ENCODE peak calls at places on chromosomes 11 and 22, in seven cellular contexts. One of them, this sample, is unnamed.

GRCh38 chr11:102323542-102324261 is 6.4 kb downstream of the BIRC3 start:
- DNase-seq in lower lobe of right lung: no peak
- DNase-seq in endothelial cell of umbilical vein: no peak
- DNase-seq in pancreas: no peak
- DNase-seq in stomach: no peak
- DNase-seq in A549: no peak
- DNase-seq in NB4: no peak
- DNase-seq in this sample: peak; percentile 34

GRCh38 chr22:21778705-21779363 is 43.2 kb upstream of the YPEL1 start:
- DNase-seq in pancreas: no peak
- DNase-seq in endothelial cell of umbilical vein: no peak
- DNase-seq in stomach: peak; percentile 17
- DNase-seq in A549: no peak
- DNase-seq in lower lobe of right lung: no peak
- DNase-seq in NB4: no peak
- DNase-seq in this sample: peak; percentile 72

GRCh38 chr11:46559815-46560214 is 34.0 kb downstream of the AMBRA1 start:
- DNase-seq in pancreas: no peak
- DNase-seq in A549: no peak
- DNase-seq in NB4: no peak
- DNase-seq in lower lobe of right lung: no peak
- DNase-seq in endothelial cell of umbilical vein: no peak
- DNase-seq in stomach: no peak
- DNase-seq in this sample: no peak

GRCh38 chr11:65591939-65592814 is 3.4 kb downstream of the KCNK7 start:
- DNase-seq in lower lobe of right lung: no peak
- DNase-seq in NB4: no peak
- DNase-seq in A549: no peak
- DNase-seq in stomach: peak; percentile 52
- DNase-seq in pancreas: peak; percentile 81
- DNase-seq in endothelial cell of umbilical vein: peak; percentile 72
- DNase-seq in this sample: no peak

GRCh38 chr11:13110929-13111812 is 102.1 kb downstream of the RASSF10 start:
- DNase-seq in endothelial cell of umbilical vein: peak; percentile 95
- DNase-seq in A549: peak; percentile 51
- DNase-seq in lower lobe of right lung: no peak
- DNase-seq in pancreas: no peak
- DNase-seq in NB4: no peak
- DNase-seq in stomach: no peak
- DNase-seq in this sample: no peak

GRCh38 chr11:47010192-47010591 is 73.6 kb downstream of the CSTPP1 start:
- DNase-seq in NB4: no peak
- DNase-seq in A549: no peak
- DNase-seq in endothelial cell of umbilical vein: no peak
- DNase-seq in lower lobe of right lung: no peak
- DNase-seq in pancreas: no peak
- DNase-seq in stomach: no peak
- DNase-seq in this sample: no peak

GRCh38 chr11:31780078-31780971 is 30.8 kb downstream of the PAX6 start:
- DNase-seq in lower lobe of right lung: no peak
- DNase-seq in NB4: no peak
- DNase-seq in stomach: no peak
- DNase-seq in pancreas: no peak
- DNase-seq in A549: no peak
- DNase-seq in endothelial cell of umbilical vein: no peak
- DNase-seq in this sample: no peak

GRCh38 chr11:39209966-39210365 is 2249.5 kb downstream of the LRRC4C start:
- DNase-seq in lower lobe of right lung: no peak
- DNase-seq in pancreas: no peak
- DNase-seq in stomach: no peak
- DNase-seq in A549: no peak
- DNase-seq in endothelial cell of umbilical vein: no peak
- DNase-seq in NB4: no peak
- DNase-seq in this sample: no peak

GRCh38 chr11:48384670-48385069 is 18.4 kb upstream of the OR4C5 start:
- DNase-seq in endothelial cell of umbilical vein: no peak
- DNase-seq in A549: no peak
- DNase-seq in pancreas: no peak
- DNase-seq in NB4: peak; percentile 13
- DNase-seq in stomach: no peak
- DNase-seq in lower lobe of right lung: no peak
- DNase-seq in this sample: no peak

GRCh38 chr22:23282089-23282501 is 101.8 kb downstream of the BCR start:
- DNase-seq in pancreas: no peak
- DNase-seq in stomach: peak; percentile 81
- DNase-seq in lower lobe of right lung: peak; percentile 91
- DNase-seq in A549: peak; percentile 35
- DNase-seq in endothelial cell of umbilical vein: peak; percentile 90
- DNase-seq in NB4: no peak
- DNase-seq in this sample: no peak

GRCh38 chr11:63641727-63642126 is 27.5 kb upstream of the PLAAT3 start:
- DNase-seq in A549: no peak
- DNase-seq in pancreas: no peak
- DNase-seq in lower lobe of right lung: no peak
- DNase-seq in stomach: no peak
- DNase-seq in NB4: no peak
- DNase-seq in endothelial cell of umbilical vein: peak; percentile 17
- DNase-seq in this sample: peak; percentile 11

GRCh38 chr11:35376613-35377012 is 42.7 kb downstream of the SLC1A2 start:
- DNase-seq in pancreas: no peak
- DNase-seq in lower lobe of right lung: no peak
- DNase-seq in endothelial cell of umbilical vein: peak; percentile 2
- DNase-seq in stomach: no peak
- DNase-seq in NB4: no peak
- DNase-seq in A549: no peak
- DNase-seq in this sample: no peak

GRCh38 chr22:20258584-20259335 is 9.4 kb downstream of the RTN4R start:
- DNase-seq in stomach: no peak
- DNase-seq in lower lobe of right lung: no peak
- DNase-seq in NB4: no peak
- DNase-seq in pancreas: no peak
- DNase-seq in A549: no peak
- DNase-seq in endothelial cell of umbilical vein: no peak
- DNase-seq in this sample: no peak

GRCh38 chr11:69702769-69703510 is 882 bp downstream of the FGF19 start:
- DNase-seq in stomach: no peak
- DNase-seq in NB4: no peak
- DNase-seq in A549: no peak
- DNase-seq in pancreas: no peak
- DNase-seq in lower lobe of right lung: no peak
- DNase-seq in endothelial cell of umbilical vein: no peak
- DNase-seq in this sample: no peak

GRCh38 chr11:65182258-65183170 is 786 bp downstream of the CAPN1 start:
- DNase-seq in NB4: no peak
- DNase-seq in pancreas: peak; percentile 83
- DNase-seq in lower lobe of right lung: peak; percentile 66
- DNase-seq in A549: no peak
- DNase-seq in stomach: peak; percentile 61
- DNase-seq in endothelial cell of umbilical vein: peak; percentile 28
- DNase-seq in this sample: no peak

DNA sequence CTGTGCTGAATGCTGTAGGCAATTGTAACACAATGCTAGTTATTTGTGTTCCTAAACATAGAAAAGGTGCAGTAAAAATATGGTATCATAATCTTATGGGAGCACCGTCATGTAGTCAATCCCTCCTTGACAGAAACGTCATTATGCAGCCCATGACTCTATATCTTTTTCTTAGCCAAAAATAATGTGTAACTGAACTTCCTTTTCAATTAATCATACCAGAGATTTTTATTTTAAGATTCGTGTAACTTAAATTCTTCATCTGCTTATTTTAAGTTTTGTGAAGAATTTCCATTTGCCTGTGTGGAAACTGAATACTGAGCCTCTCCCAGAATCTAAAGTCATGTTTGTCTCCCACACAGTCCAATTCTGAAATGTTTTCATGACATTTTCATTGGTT is 699.2 kb downstream of the KCNA4 start:
- DNase-seq in lower lobe of right lung: no peak
- DNase-seq in endothelial cell of umbilical vein: no peak
- DNase-seq in pancreas: no peak
- DNase-seq in A549: no peak
- DNase-seq in stomach: no peak
- DNase-seq in NB4: no peak
- DNase-seq in this sample: no peak
- H3K4me3 ChIP-seq in lower lobe of right lung: no peak overlapping the region
- H3K4me3 ChIP-seq in endothelial cell of umbilical vein: no peak overlapping the region
- H3K4me3 ChIP-seq in pancreas: no peak overlapping the region
- H3K4me3 ChIP-seq in A549: no peak overlapping the region
- H3K4me3 ChIP-seq in stomach: no peak overlapping the region
- H3K4me3 ChIP-seq in NB4: no peak overlapping the region
- H3K4me3 ChIP-seq in this sample: no peak overlapping the region

GRCh38 chr11:72752088-72752914 is at the start of gene ARAP1:
- DNase-seq in endothelial cell of umbilical vein: peak; percentile 64
- DNase-seq in stomach: peak; percentile 69
- DNase-seq in lower lobe of right lung: peak; percentile 85
- DNase-seq in A549: peak; percentile 91
- DNase-seq in pancreas: peak; percentile 88
- DNase-seq in NB4: peak; percentile 83
- DNase-seq in this sample: no peak
- TF ChIP-seq CTCF in endothelial cell of umbilical vein: no peak
- TF ChIP-seq CTCF in stomach: no peak
- TF ChIP-seq CTCF in lower lobe of right lung: no peak
- TF ChIP-seq CTCF in A549: no peak
- TF ChIP-seq CTCF in pancreas: no peak
- TF ChIP-seq CTCF in NB4: no peak
- TF ChIP-seq CTCF in this sample: no peak

GRCh38 chr11:7911011-7911410 is 20.1 kb downstream of the OR10A6 start:
- DNase-seq in NB4: no peak
- DNase-seq in lower lobe of right lung: no peak
- DNase-seq in endothelial cell of umbilical vein: no peak
- DNase-seq in stomach: no peak
- DNase-seq in A549: no peak
- DNase-seq in pancreas: no peak
- DNase-seq in this sample: no peak
- H3K4me3 ChIP-seq in NB4: no peak overlapping the region
- H3K4me3 ChIP-seq in lower lobe of right lung: no peak overlapping the region
- H3K4me3 ChIP-seq in endothelial cell of umbilical vein: no peak overlapping the region
- H3K4me3 ChIP-seq in stomach: no peak overlapping the region
- H3K4me3 ChIP-seq in A549: no peak overlapping the region
- H3K4me3 ChIP-seq in pancreas: no peak overlapping the region
- H3K4me3 ChIP-seq in this sample: no peak overlapping the region

GRCh38 chr11:118263694-118264567 is at the start of gene MPZL2:
- DNase-seq in NB4: peak; percentile 8
- DNase-seq in stomach: peak; percentile 85
- DNase-seq in lower lobe of right lung: peak; percentile 76
- DNase-seq in pancreas: peak; percentile 84
- DNase-seq in endothelial cell of umbilical vein: peak; percentile 57
- DNase-seq in A549: no peak
- DNase-seq in this sample: no peak
- TF ChIP-seq CTCF in NB4: no peak
- TF ChIP-seq CTCF in stomach: no peak
- TF ChIP-seq CTCF in lower lobe of right lung: no peak
- TF ChIP-seq CTCF in pancreas: no peak
- TF ChIP-seq CTCF in endothelial cell of umbilical vein: no peak
- TF ChIP-seq CTCF in A549: no peak
- TF ChIP-seq CTCF in this sample: no peak

GRCh38 chr22:46007003-46007847 is 30.3 kb upstream of the WNT7B start:
- DNase-seq in pancreas: peak; percentile 85
- DNase-seq in stomach: peak; percentile 69
- DNase-seq in lower lobe of right lung: peak; percentile 75
- DNase-seq in A549: peak; percentile 66
- DNase-seq in NB4: peak; percentile 84
- DNase-seq in endothelial cell of umbilical vein: peak; percentile 77
- DNase-seq in this sample: no peak

GRCh38 chr22:46006379-46007002 is 29.5 kb upstream of the WNT7B start:
- DNase-seq in NB4: peak; percentile 89
- DNase-seq in pancreas: peak; percentile 95
- DNase-seq in A549: peak; percentile 80
- DNase-seq in lower lobe of right lung: peak; percentile 95
- DNase-seq in endothelial cell of umbilical vein: peak; percentile 82
- DNase-seq in stomach: peak; percentile 91
- DNase-seq in this sample: peak; percentile 74

GRCh38 chr22:46008836-46009596 is 32.1 kb upstream of the WNT7B start:
- DNase-seq in NB4: no peak
- DNase-seq in pancreas: peak; percentile 22
- DNase-seq in stomach: no peak
- DNase-seq in endothelial cell of umbilical vein: no peak
- DNase-seq in A549: no peak
- DNase-seq in lower lobe of right lung: peak; percentile 30
- DNase-seq in this sample: no peak

GRCh38 chr22:46008291-46008690 is 31.3 kb upstream of the WNT7B start:
- DNase-seq in stomach: no peak
- DNase-seq in NB4: no peak
- DNase-seq in A549: no peak
- DNase-seq in lower lobe of right lung: no peak
- DNase-seq in endothelial cell of umbilical vein: no peak
- DNase-seq in pancreas: no peak
- DNase-seq in this sample: no peak

DNA sequence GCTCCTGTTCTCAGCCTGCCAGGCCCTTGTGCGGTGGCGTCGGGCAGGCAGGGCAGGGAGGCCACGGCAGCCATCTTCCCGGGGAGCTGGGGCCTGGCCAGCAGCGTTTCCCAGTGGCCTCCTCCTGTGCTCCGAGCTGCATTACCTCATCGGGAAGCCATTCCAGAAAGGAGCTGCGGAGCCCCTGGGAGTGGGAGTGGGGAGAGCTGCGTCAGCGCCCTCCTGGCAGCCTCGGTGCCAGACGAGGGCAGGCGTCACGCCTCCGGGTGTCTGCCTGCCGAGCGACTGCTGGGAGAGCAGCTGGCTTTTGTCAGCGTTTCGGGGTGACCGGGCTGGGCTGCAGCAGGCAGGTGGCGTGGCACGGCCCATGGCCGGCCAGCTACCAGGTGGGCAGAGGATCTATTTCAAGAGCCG is 30.9 kb upstream of the WNT7B start:
- DNase-seq in A549: no peak
- DNase-seq in NB4: no peak
- DNase-seq in pancreas: no peak
- DNase-seq in endothelial cell of umbilical vein: peak; percentile 44
- DNase-seq in stomach: peak; percentile 39
- DNase-seq in lower lobe of right lung: peak; percentile 69
- DNase-seq in this sample: peak; percentile 80
- H3K4me3 ChIP-seq in A549: no peak overlapping the region
- H3K4me3 ChIP-seq in NB4: no peak overlapping the region
- H3K4me3 ChIP-seq in pancreas: no peak overlapping the region
- H3K4me3 ChIP-seq in endothelial cell of umbilical vein: no peak overlapping the region
- H3K4me3 ChIP-seq in stomach: no peak overlapping the region
- H3K4me3 ChIP-seq in lower lobe of right lung: no peak overlapping the region
- H3K4me3 ChIP-seq in this sample: no peak overlapping the region

DNA sequence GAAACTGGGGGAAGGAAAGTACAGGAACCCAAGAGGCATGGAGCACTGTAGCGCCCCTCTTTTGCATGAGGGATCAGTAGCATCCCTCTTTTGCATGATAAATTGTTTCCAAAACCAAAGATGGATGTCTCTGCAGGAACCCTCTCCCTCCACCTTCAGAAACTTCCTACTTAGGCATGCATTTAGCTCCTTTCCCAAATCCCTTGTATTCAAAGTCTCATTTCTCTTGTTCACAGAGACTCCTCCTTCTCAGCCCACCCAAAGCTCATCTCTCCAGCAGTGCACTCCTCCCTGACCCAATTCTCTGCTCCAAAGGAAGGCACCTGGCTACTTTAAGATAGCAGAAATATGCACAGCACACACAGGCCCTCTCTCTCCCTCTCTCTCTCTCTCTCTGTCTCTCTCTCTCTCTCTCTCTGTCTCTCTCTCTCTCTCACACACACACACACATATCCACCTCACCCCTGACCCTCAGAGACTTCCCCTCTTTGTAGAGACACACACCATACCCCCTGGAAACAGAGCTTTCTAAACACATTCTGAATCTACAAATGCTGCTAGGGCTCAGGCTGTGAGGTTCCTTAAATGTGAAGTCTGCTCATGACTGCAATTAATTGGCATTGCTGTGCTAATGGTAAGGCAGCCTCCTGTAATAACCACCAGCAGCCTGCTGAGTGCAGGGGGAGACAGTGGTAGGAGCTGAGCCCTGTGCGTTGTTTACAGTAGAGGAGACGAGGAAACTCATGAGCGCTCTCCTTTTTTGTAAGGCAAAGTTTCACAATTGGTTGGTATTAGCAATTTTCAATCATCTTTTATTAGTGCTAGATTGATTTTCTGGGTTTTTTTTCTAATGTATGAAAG is 519.6 kb downstream of the NTM start:
- DNase-seq in endothelial cell of umbilical vein: no peak
- DNase-seq in pancreas: no peak
- DNase-seq in A549: no peak
- DNase-seq in stomach: no peak
- DNase-seq in NB4: no peak
- DNase-seq in lower lobe of right lung: no peak
- DNase-seq in this sample: no peak
- TF ChIP-seq CTCF in endothelial cell of umbilical vein: no peak
- TF ChIP-seq CTCF in pancreas: no peak
- TF ChIP-seq CTCF in A549: no peak
- TF ChIP-seq CTCF in stomach: no peak
- TF ChIP-seq CTCF in NB4: no peak
- TF ChIP-seq CTCF in lower lobe of right lung: no peak
- TF ChIP-seq CTCF in this sample: peak; percentile 30